ENCODE peak calls at places on chromosomes 6 and 20, in four cellular contexts. One of them, this sample, is unnamed.
A peak's percentile ranks its signal among the peaks of the same experiment; 100 is the strongest.

GRCh38 chr20:18728165-18728866 is 85.3 kb upstream of the SCP2D1 start:
- DNase-seq in K562: no peak
- DNase-seq in IMR-90: no peak
- DNase-seq in ovary: no peak
- DNase-seq in this sample: peak; percentile 82

GRCh38 chr6:14316911-14317535 is 199.5 kb downstream of the CD83 start:
- DNase-seq in K562: no peak
- DNase-seq in IMR-90: no peak
- DNase-seq in ovary: no peak
- DNase-seq in this sample: no peak

GRCh38 chr20:20017852-20018245 is 687 bp downstream of the NAA20 start:
- DNase-seq in K562: no peak
- DNase-seq in IMR-90: no peak
- DNase-seq in ovary: no peak
- DNase-seq in this sample: peak; percentile 60

GRCh38 chr6:140653985-140654384 is 1279.5 kb upstream of the CITED2 start:
- DNase-seq in K562: no peak
- DNase-seq in IMR-90: no peak
- DNase-seq in ovary: no peak
- DNase-seq in this sample: no peak

GRCh38 chr6:8321671-8322404 is 113.5 kb downstream of the SLC35B3 start:
- DNase-seq in K562: no peak
- DNase-seq in IMR-90: no peak
- DNase-seq in ovary: no peak
- DNase-seq in this sample: no peak

GRCh38 chr6:155523821-155524238 is 68.2 kb upstream of the NOX3 start:
- DNase-seq in K562: no peak
- DNase-seq in IMR-90: no peak
- DNase-seq in ovary: no peak
- DNase-seq in this sample: no peak

GRCh38 chr6:75349262-75349984 is 64.8 kb upstream of the TMEM30A start:
- DNase-seq in K562: peak; percentile 14
- DNase-seq in IMR-90: peak; percentile 13
- DNase-seq in ovary: peak; percentile 46
- DNase-seq in this sample: no peak

GRCh38 chr6:165663283-165663735 is 268 bp upstream of the PDE10A start:
- DNase-seq in K562: no peak
- DNase-seq in IMR-90: peak; percentile 61
- DNase-seq in ovary: peak; percentile 80
- DNase-seq in this sample: no peak

GRCh38 chr6:73798592-73798991 is 102.6 kb downstream of the CD109 start:
- DNase-seq in K562: no peak
- DNase-seq in IMR-90: peak; percentile 99
- DNase-seq in ovary: no peak
- DNase-seq in this sample: no peak

DNA sequence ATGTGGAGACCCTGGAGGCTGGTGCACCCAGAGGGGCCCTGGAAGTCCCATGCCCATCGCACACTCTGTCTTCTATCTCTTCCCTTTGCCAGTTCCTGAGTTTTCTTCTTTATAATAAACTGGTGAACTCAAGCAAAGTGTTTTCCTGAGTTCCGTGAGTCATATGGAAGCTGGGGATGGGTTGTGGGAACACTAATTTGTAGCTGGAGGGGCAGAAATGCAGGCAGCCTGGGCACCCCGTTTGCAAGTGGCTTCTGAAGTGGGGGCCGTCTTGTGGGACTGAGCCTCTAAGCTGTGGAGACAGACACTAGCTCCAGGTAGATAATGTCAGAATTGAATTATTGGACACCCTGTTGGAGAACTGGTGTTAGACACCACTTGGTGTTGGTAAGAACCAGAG is 3.2 kb upstream of the PPP1R3G start:
- DNase-seq in K562: no peak
- DNase-seq in IMR-90: peak; percentile 31
- DNase-seq in ovary: no peak
- DNase-seq in this sample: no peak
- H3K27me3 ChIP-seq in K562: peaks cover 17% of the 10 kb centered on the region
- H3K27me3 ChIP-seq in IMR-90: peaks cover 12% of the 10 kb centered on the region
- H3K27me3 ChIP-seq in ovary: no peaks in the 10 kb centered on the region
- H3K27me3 ChIP-seq in this sample: no peaks in the 10 kb centered on the region

GRCh38 chr6:110345025-110345424 is 13.1 kb downstream of the METTL24 start:
- DNase-seq in K562: no peak
- DNase-seq in IMR-90: no peak
- DNase-seq in ovary: no peak
- DNase-seq in this sample: peak; percentile 63
- H3K4me3 ChIP-seq in K562: no peak overlapping the region
- H3K4me3 ChIP-seq in IMR-90: no peak overlapping the region
- H3K4me3 ChIP-seq in ovary: no peak overlapping the region
- H3K4me3 ChIP-seq in this sample: no peak overlapping the region

DNA sequence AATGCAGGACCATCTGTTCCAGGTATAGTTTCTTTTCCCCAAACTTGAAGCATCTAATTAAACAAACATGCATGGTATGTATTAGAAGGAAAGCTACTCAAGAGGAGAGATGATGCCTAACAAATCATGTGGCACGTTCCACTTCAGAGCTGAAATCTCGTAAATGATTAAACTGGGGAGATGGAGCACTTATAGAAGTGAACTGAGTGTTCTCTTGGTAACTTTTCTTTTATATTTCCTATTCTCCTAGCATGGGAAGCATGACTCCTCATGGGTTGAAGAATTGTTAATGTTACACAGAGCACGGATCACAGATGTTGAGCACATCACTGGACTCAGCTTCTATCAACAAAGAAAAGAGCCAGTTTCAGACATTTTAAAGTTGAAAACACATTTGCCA is 61.1 kb downstream of the CCN2 start:
- DNase-seq in K562: no peak
- DNase-seq in IMR-90: no peak
- DNase-seq in ovary: no peak
- DNase-seq in this sample: no peak
- H3K27me3 ChIP-seq in K562: no peaks in the 10 kb centered on the region
- H3K27me3 ChIP-seq in IMR-90: no peaks in the 10 kb centered on the region
- H3K27me3 ChIP-seq in ovary: no peaks in the 10 kb centered on the region
- H3K27me3 ChIP-seq in this sample: no peaks in the 10 kb centered on the region

GRCh38 chr6:159431750-159432149 is 261.3 kb downstream of the SOD2 start:
- DNase-seq in K562: no peak
- DNase-seq in IMR-90: no peak
- DNase-seq in ovary: no peak
- DNase-seq in this sample: no peak

GRCh38 chr6:159434410-159434809 is 258.6 kb downstream of the SOD2 start:
- DNase-seq in K562: no peak
- DNase-seq in IMR-90: no peak
- DNase-seq in ovary: no peak
- DNase-seq in this sample: no peak

GRCh38 chr6:159429427-159429826 is 260.2 kb downstream of the FNDC1 start:
- DNase-seq in K562: no peak
- DNase-seq in IMR-90: no peak
- DNase-seq in ovary: no peak
- DNase-seq in this sample: no peak

GRCh38 chr6:159435701-159436100 is 257.3 kb downstream of the SOD2 start:
- DNase-seq in K562: no peak
- DNase-seq in IMR-90: no peak
- DNase-seq in ovary: no peak
- DNase-seq in this sample: no peak

DNA sequence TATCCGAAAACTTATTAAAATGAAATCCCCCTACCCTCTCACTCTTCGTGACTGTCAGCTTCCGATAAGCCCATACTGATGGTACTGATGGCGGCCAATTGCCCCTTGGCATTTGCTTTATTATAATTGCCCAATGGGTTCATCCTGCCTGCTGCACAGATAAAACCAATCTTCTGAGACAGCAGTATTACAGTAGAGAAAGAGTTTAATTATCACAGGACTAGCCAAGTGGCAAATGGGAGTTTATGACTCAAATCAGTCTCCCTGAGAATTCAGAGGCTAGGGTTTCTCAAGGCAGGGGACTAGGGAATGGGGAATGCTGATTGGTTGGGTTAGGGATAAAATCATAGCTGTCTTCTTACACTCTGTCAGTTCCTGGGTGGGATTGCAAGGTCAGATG is 259.5 kb downstream of the SOD2 start:
- DNase-seq in K562: no peak
- DNase-seq in IMR-90: no peak
- DNase-seq in ovary: no peak
- DNase-seq in this sample: no peak
- H3K4me3 ChIP-seq in K562: no peak overlapping the region
- H3K4me3 ChIP-seq in IMR-90: no peak overlapping the region
- H3K4me3 ChIP-seq in ovary: no peak overlapping the region
- H3K4me3 ChIP-seq in this sample: no peak overlapping the region

GRCh38 chr6:166862978-166863530 is 93.3 kb downstream of the RNASET2 start:
- DNase-seq in K562: no peak
- DNase-seq in IMR-90: no peak
- DNase-seq in ovary: no peak
- DNase-seq in this sample: no peak
- H3K27me3 ChIP-seq in K562: peaks cover 13% of the 10 kb centered on the region
- H3K27me3 ChIP-seq in IMR-90: peaks cover 33% of the 10 kb centered on the region
- H3K27me3 ChIP-seq in ovary: no peaks in the 10 kb centered on the region
- H3K27me3 ChIP-seq in this sample: no peaks in the 10 kb centered on the region

DNA sequence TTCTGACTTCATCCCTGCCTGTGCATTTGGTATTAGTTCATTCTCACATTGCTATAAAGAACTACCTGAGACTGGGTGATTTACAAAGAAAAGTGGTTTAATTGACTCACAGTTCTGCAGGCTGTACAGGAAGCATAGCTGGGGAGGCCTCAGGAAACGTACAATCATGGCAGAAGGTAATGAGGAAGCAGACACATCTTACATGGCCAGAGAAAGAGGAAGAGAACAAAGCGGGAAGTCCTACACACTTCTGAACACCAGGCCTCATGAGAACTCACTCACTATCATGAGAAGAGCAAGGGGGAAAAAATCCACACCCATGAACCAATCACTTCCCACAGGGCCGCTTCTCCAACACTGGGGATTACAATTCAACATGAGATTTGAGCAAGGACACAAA is 303.9 kb downstream of the CBLN4 start:
- DNase-seq in K562: no peak
- DNase-seq in IMR-90: no peak
- DNase-seq in ovary: no peak
- DNase-seq in this sample: no peak
- H3K4me3 ChIP-seq in K562: no peak overlapping the region
- H3K4me3 ChIP-seq in IMR-90: no peak overlapping the region
- H3K4me3 ChIP-seq in ovary: no peak overlapping the region
- H3K4me3 ChIP-seq in this sample: no peak overlapping the region

This sample was measured in Karpas-422.